ENCODE peak calls at places on chromosomes 16 and 17, in four cellular contexts. One of them, this sample, is unnamed.

GRCh38 chr17:7557825-7558543 is 566 bp upstream of the TNFSF13 start:
- DNase-seq in stomach: peak; percentile 96
- DNase-seq in fibroblast of lung: peak; percentile 77
- DNase-seq in transverse colon: peak; percentile 94
- DNase-seq in this sample: peak; percentile 96

GRCh38 chr17:82892869-82893565 is 53.2 kb upstream of the ZNF750 start:
- DNase-seq in fibroblast of lung: peak; percentile 45
- DNase-seq in stomach: peak; percentile 77
- DNase-seq in transverse colon: peak; percentile 45
- DNase-seq in this sample: peak; percentile 68

GRCh38 chr17:12815642-12816141 is 26.4 kb downstream of the ARHGAP44 start:
- DNase-seq in transverse colon: no peak
- DNase-seq in fibroblast of lung: no peak
- DNase-seq in stomach: no peak
- DNase-seq in this sample: no peak

GRCh38 chr16:27387724-27388123 is 14.2 kb upstream of the IL21R start:
- DNase-seq in stomach: no peak
- DNase-seq in fibroblast of lung: no peak
- DNase-seq in transverse colon: no peak
- DNase-seq in this sample: no peak

GRCh38 chr17:13410874-13411273 is 190.9 kb downstream of the HS3ST3A1 start:
- DNase-seq in stomach: no peak
- DNase-seq in fibroblast of lung: peak; percentile 75
- DNase-seq in transverse colon: no peak
- DNase-seq in this sample: no peak

GRCh38 chr17:45234641-45235040 is 13.0 kb downstream of the FMNL1 start:
- DNase-seq in transverse colon: no peak
- DNase-seq in stomach: no peak
- DNase-seq in fibroblast of lung: no peak
- DNase-seq in this sample: no peak

GRCh38 chr17:7704601-7705268 is at the start of gene EFNB3:
- DNase-seq in transverse colon: no peak
- DNase-seq in fibroblast of lung: peak; percentile 22
- DNase-seq in stomach: no peak
- DNase-seq in this sample: peak; percentile 39

GRCh38 chr16:63876096-63876495 is 1245.8 kb downstream of the CDH11 start:
- DNase-seq in transverse colon: no peak
- DNase-seq in fibroblast of lung: peak; percentile 0
- DNase-seq in stomach: no peak
- DNase-seq in this sample: no peak

GRCh38 chr16:23155445-23156049 is 6.3 kb upstream of the USP31 start:
- DNase-seq in stomach: peak; percentile 44
- DNase-seq in transverse colon: peak; percentile 13
- DNase-seq in fibroblast of lung: peak; percentile 9
- DNase-seq in this sample: no peak

GRCh38 chr17:21330436-21331160 is 45.6 kb upstream of the KCNJ12 start:
- DNase-seq in stomach: no peak
- DNase-seq in transverse colon: no peak
- DNase-seq in fibroblast of lung: no peak
- DNase-seq in this sample: peak; percentile 36

GRCh38 chr17:65074778-65075250 is 18.3 kb upstream of the GNA13 start:
- DNase-seq in fibroblast of lung: peak; percentile 40
- DNase-seq in transverse colon: peak; percentile 60
- DNase-seq in stomach: no peak
- DNase-seq in this sample: peak; percentile 56

GRCh38 chr16:53761967-53762726 is 58.2 kb downstream of the FTO start:
- DNase-seq in stomach: no peak
- DNase-seq in fibroblast of lung: no peak
- DNase-seq in transverse colon: no peak
- DNase-seq in this sample: no peak

GRCh38 chr17:81651692-81652091 is 4.7 kb downstream of the PDE6G start:
- DNase-seq in stomach: no peak
- DNase-seq in fibroblast of lung: peak; percentile 87
- DNase-seq in transverse colon: no peak
- DNase-seq in this sample: no peak

GRCh38 chr17:57508706-57509105 is 236.4 kb downstream of the CCDC182 start:
- DNase-seq in fibroblast of lung: no peak
- DNase-seq in transverse colon: no peak
- DNase-seq in stomach: no peak
- DNase-seq in this sample: no peak

GRCh38 chr16:55605756-55606155 is 39.3 kb downstream of the CAPNS2 start:
- DNase-seq in stomach: no peak
- DNase-seq in transverse colon: no peak
- DNase-seq in fibroblast of lung: no peak
- DNase-seq in this sample: no peak

GRCh38 chr16:1031666-1032065 is 40.9 kb upstream of the SSTR5 start:
- DNase-seq in fibroblast of lung: no peak
- DNase-seq in stomach: no peak
- DNase-seq in transverse colon: no peak
- DNase-seq in this sample: no peak

GRCh38 chr17:32546031-32546444 is 59.2 kb downstream of the CDK5R1 start:
- DNase-seq in stomach: no peak
- DNase-seq in transverse colon: no peak
- DNase-seq in fibroblast of lung: no peak
- DNase-seq in this sample: no peak

GRCh38 chr17:76039121-76039520 is 12.0 kb upstream of the EVPL start:
- DNase-seq in transverse colon: no peak
- DNase-seq in stomach: no peak
- DNase-seq in fibroblast of lung: no peak
- DNase-seq in this sample: no peak

GRCh38 chr17:29066603-29067002 is 23.7 kb downstream of the PIPOX start:
- DNase-seq in stomach: no peak
- DNase-seq in fibroblast of lung: no peak
- DNase-seq in transverse colon: no peak
- DNase-seq in this sample: no peak

DNA sequence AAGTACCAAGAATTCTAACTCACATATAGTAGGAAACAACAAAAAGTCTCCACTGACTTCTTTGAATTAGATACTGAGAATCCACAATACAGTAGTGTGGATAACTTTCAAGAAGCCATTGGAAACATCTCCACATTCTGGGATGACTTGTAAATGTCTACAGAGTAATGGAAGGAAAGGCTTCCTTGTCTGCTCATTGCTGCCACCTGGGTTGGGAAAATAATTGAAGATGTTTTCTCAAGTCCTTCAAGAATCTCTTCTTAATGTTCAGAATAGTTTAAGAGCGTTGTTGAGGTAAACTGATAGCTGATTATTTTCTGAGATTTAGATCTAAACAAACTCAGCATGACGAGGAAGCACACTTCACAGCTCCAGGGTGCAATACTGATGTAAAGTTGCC is 14.0 kb downstream of the CPSF4L start:
- DNase-seq in fibroblast of lung: peak; percentile 30
- DNase-seq in transverse colon: no peak
- DNase-seq in stomach: no peak
- DNase-seq in this sample: no peak
- TF ChIP-seq CTCF in fibroblast of lung: no peak
- TF ChIP-seq CTCF in transverse colon: no peak
- TF ChIP-seq CTCF in stomach: no peak
- TF ChIP-seq CTCF in this sample: no peak

DNA sequence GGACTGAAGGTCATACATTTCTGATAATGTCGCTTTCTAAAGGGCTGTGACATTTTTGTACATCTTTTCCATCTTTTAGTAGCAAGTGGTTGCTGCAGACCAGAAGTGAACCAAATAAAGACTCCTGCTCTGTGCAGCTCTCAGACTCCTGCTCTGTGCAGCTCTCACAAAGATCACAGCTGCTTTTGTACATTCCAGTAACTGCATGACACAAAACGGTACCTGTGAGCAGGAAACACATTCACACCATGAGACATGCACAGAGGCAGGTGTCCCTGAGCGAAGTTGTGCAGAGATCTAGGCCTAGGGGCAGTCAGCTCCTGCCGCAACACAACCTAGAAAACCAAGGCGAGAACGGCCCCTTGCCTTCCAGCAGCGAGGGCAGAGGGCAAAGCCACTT is 67.5 kb downstream of the KLHDC4 start:
- DNase-seq in fibroblast of lung: no peak
- DNase-seq in transverse colon: no peak
- DNase-seq in stomach: no peak
- DNase-seq in this sample: no peak
- H3K27ac ChIP-seq in fibroblast of lung: no peak overlapping the region
- H3K27ac ChIP-seq in transverse colon: no peak overlapping the region
- H3K27ac ChIP-seq in stomach: no peak overlapping the region
- H3K27ac ChIP-seq in this sample: no peak overlapping the region

GRCh38 chr17:79091373-79091670 is 16.7 kb downstream of the ENGASE start:
- DNase-seq in fibroblast of lung: no peak
- DNase-seq in transverse colon: no peak
- DNase-seq in stomach: no peak
- DNase-seq in this sample: no peak

GRCh38 chr17:79088997-79089328 is 14.3 kb downstream of the ENGASE start:
- DNase-seq in transverse colon: no peak
- DNase-seq in fibroblast of lung: no peak
- DNase-seq in stomach: no peak
- DNase-seq in this sample: no peak

GRCh38 chr17:79089720-79090502 is 15.3 kb downstream of the ENGASE start:
- DNase-seq in fibroblast of lung: no peak
- DNase-seq in stomach: no peak
- DNase-seq in transverse colon: no peak
- DNase-seq in this sample: no peak

GRCh38 chr17:79092567-79092966 is 17.9 kb downstream of the ENGASE start:
- DNase-seq in transverse colon: no peak
- DNase-seq in stomach: no peak
- DNase-seq in fibroblast of lung: no peak
- DNase-seq in this sample: no peak

DNA sequence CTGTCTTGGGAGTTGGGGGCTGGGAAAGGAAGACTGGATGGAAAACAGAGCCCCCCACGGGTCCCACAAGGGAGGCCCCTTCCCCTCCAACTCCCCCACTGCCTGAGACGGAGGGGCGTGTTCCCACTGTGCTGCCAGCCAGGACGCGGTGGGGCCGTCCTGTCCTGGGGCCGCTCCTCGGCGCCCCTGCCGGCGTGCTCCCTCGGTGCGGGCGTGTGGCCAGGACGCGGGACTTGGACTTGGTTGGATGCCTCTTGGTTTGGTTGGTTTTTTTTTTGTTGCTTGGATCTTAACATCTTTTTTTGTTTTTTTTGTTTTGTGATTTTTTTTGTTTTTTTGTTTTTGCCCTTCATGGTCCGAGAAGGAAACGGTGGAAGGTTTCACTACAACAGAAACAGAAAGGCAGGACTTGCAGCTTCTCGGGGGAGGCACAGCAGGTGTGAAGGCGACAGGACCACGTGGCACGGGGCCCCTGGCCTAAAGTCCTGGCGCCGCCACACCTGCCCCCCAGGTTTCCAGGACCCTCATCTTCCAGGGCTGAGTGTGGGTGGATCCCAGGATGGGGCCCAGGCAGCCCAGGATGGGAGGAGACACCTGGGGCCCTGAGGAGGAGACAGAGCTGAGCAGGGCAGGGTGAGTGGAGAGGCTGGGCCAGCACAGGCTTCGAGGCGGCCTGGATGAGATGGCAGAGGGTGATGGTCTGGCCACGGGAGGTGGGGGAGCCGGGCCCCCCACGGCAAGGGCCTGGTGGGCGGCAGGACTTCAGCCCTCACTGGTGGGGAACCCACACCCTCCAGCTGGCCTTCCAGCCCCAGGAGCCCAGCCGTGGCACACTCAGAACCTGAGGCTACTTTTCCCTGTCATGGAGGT is 16.1 kb downstream of the ENGASE start:
- DNase-seq in stomach: no peak
- DNase-seq in fibroblast of lung: peak; percentile 4
- DNase-seq in transverse colon: no peak
- DNase-seq in this sample: no peak
- TF ChIP-seq CTCF in stomach: peak; percentile 10
- TF ChIP-seq CTCF in fibroblast of lung: peak; percentile 22
- TF ChIP-seq CTCF in transverse colon: peak; percentile 16
- TF ChIP-seq CTCF in this sample: peak; percentile 22

GRCh38 chr17:16475196-16475704 is 16.7 kb downstream of the LRRC75A start:
- DNase-seq in stomach: no peak
- DNase-seq in fibroblast of lung: no peak
- DNase-seq in transverse colon: no peak
- DNase-seq in this sample: no peak
- H3K27ac ChIP-seq in stomach: no peak overlapping the region
- H3K27ac ChIP-seq in fibroblast of lung: no peak overlapping the region
- H3K27ac ChIP-seq in transverse colon: no peak overlapping the region
- H3K27ac ChIP-seq in this sample: no peak overlapping the region

This sample was measured in lower lobe of right lung.